ENCODE peak calls at places on chromosomes 3 and 15, in five cellular contexts. W is GM23248, M is HepG2, T is fibroblast of lung, H is cardiac muscle cell. Z is an unnamed sample.

GRCh38 chr3:69116897-69117296 is 5.5 kb downstream of the LMOD3 start:
- DNase-seq in H (no peak), T (no peak), M (no peak), W (no peak), Z (no peak)

GRCh38 chr3:99925584-99925983 is 107.9 kb downstream of the CMSS1 start:
- DNase-seq in H (peak), T (peak), M (no peak), W (peak), Z (no peak)

GRCh38 chr3:56693750-56694149 is 10.7 kb upstream of the TASOR start:
- DNase-seq in T (no peak), M (no peak), W (no peak), H (peak), Z (no peak)

GRCh38 chr3:98540346-98540745 is 8.6 kb downstream of the GPR15 start:
- DNase-seq in M (no peak), T (no peak), W (no peak), H (no peak), Z (no peak)

GRCh38 chr3:168996622-168997021 is 666.9 kb downstream of the MECOM start:
- DNase-seq in T (peak), W (no peak), M (peak), H (peak), Z (no peak)

GRCh38 chr3:170092907-170093306 is 55.1 kb downstream of the GPR160 start:
- DNase-seq in H (no peak), M (no peak), T (no peak), W (no peak), Z (no peak)

GRCh38 chr3:150635526-150635925 is 32.4 kb downstream of the SELENOT start:
- DNase-seq in W (no peak), H (peak), T (no peak), M (no peak), Z (no peak)

GRCh38 chr3:105523496-105523895 is 156.8 kb downstream of the ALCAM start:
- DNase-seq in T (peak), M (no peak), W (peak), H (peak), Z (no peak)

GRCh38 chr3:38314767-38315487 is 31.7 kb upstream of the XYLB start:
- DNase-seq in T (no peak), H (no peak), W (no peak), M (no peak), Z (no peak)

GRCh38 chr3:192818126-192818525 is 90.8 kb upstream of the FGF12 start:
- DNase-seq in M (no peak), H (no peak), W (peak), T (no peak), Z (no peak)

GRCh38 chr3:193134895-193135294 is 106.1 kb upstream of the PLAAT1 start:
- DNase-seq in H (peak), W (peak), M (no peak), T (peak), Z (no peak)

GRCh38 chr3:55636300-55637195 is 149.4 kb upstream of the WNT5A start:
- DNase-seq in W (no peak), H (no peak), M (no peak), T (no peak), Z (no peak)

GRCh38 chr15:80494311-80494710 is 90.1 kb downstream of the ARNT2 start:
- DNase-seq in M (peak), W (peak), T (peak), H (peak), Z (no peak)

GRCh38 chr3:141146979-141147470 is 84.6 kb upstream of the PXYLP1 start:
- DNase-seq in W (no peak), M (no peak), T (no peak), H (no peak), Z (no peak)

GRCh38 chr15:90019611-90020010 is 18.5 kb downstream of the ZNF710 start:
- DNase-seq in H (no peak), T (no peak), M (no peak), W (no peak), Z (no peak)

GRCh38 chr3:116566478-116566960 is 121.2 kb upstream of the LSAMP start:
- DNase-seq in W (no peak), M (no peak), H (no peak), T (no peak), Z (no peak)

GRCh38 chr3:157388976-157389375 is 47.7 kb upstream of the PTX3 start:
- DNase-seq in H (peak), M (no peak), W (peak), T (peak), Z (no peak)

GRCh38 chr3:119318871-119319270 is 24.7 kb downstream of the ARHGAP31 start:
- DNase-seq in M (no peak), H (peak), T (no peak), W (peak), Z (no peak)

GRCh38 chr3:71022552-71023335 is 560.8 kb downstream of the FOXP1 start:
- DNase-seq in H (peak), M (peak), T (peak), W (peak), Z (no peak)

GRCh38 chr3:31695280-31696008 is 162.7 kb downstream of the STT3B start:
- DNase-seq in M (no peak), W (peak), H (no peak), T (no peak), Z (no peak)

GRCh38 chr3:189714991-189715961 is 84.1 kb downstream of the TP63 start:
- DNase-seq in H (peak), M (no peak), W (peak), T (peak), Z (no peak)

GRCh38 chr3:171772427-171773056 is 37.7 kb downstream of the PLD1 start:
- DNase-seq in T (peak), H (peak), W (peak), M (peak), Z (no peak)

GRCh38 chr15:60006203-60006782 is 2.2 kb downstream of the FOXB1 start:
- DNase-seq in T (peak), M (no peak), H (peak), W (peak), Z (no peak)

GRCh38 chr3:158802399-158803023 is 657 bp downstream of the MFSD1 start:
- DNase-seq in H (no peak), M (no peak), T (no peak), W (peak), Z (no peak)

GRCh38 chr3:189944285-189945145 is 176.2 kb downstream of the P3H2 start:
- DNase-seq in T (no peak), M (no peak), W (no peak), H (no peak), Z (no peak)

GRCh38 chr3:25594007-25594502 is 70.7 kb downstream of the TOP2B start:
- DNase-seq in T (peak), M (peak), W (peak), H (peak), Z (no peak)

GRCh38 chr3:146554168-146554760 is 9.9 kb upstream of the PLSCR1 start:
- DNase-seq in M (no peak), T (peak), H (peak), W (peak), Z (no peak)

GRCh38 chr3:12232785-12233317 is 56.0 kb upstream of the PPARG start:
- DNase-seq in H (no peak), W (no peak), M (no peak), T (no peak), Z (no peak)

GRCh38 chr3:128567141-128567540 is 74.1 kb upstream of the GATA2 start:
- DNase-seq in H (no peak), T (no peak), M (no peak), W (no peak), Z (no peak)

DNA sequence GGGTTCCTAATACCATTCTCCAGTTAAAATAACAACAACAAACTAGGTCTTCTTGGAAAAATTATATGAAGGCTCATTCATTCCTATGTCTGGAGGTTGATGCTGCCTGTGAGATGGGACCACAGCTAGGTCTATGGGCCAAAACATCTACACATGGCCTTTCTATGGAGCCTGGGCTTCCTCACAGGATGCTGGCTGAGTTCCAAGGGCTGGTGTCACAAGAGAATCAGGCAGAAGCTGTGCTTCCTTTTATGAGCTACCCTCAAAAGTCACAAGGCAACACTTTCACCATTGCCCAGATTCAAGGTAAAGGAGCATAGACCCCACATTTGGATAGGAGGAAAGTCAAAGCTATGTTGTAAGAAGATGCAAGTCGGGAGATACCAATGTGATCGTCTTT is 4.6 kb upstream of the RTP2 start:
- DNase-seq in M (no peak), T (no peak), H (peak), W (peak), Z (no peak)
- H3K4me3 ChIP-seq in M (no peak), T (no peak), H (no peak), W (no peak), Z (no peak)

GRCh38 chr3:50163572-50163971 is 8.4 kb downstream of the SEMA3F start:
- DNase-seq in H (peak), W (no peak), T (no peak), M (no peak), Z (no peak)
- H3K27ac ChIP-seq in H (no peak), W (no peak), T (peak), M (no peak), Z (peak)

GRCh38 chr3:133894334-133895207 is 1.1 kb downstream of the RAB6B start:
- DNase-seq in W (peak), T (no peak), M (no peak), H (no peak), Z (no peak)
- H3K4me3 ChIP-seq in W (peak), T (no peak), M (no peak), H (peak), Z (peak)

DNA sequence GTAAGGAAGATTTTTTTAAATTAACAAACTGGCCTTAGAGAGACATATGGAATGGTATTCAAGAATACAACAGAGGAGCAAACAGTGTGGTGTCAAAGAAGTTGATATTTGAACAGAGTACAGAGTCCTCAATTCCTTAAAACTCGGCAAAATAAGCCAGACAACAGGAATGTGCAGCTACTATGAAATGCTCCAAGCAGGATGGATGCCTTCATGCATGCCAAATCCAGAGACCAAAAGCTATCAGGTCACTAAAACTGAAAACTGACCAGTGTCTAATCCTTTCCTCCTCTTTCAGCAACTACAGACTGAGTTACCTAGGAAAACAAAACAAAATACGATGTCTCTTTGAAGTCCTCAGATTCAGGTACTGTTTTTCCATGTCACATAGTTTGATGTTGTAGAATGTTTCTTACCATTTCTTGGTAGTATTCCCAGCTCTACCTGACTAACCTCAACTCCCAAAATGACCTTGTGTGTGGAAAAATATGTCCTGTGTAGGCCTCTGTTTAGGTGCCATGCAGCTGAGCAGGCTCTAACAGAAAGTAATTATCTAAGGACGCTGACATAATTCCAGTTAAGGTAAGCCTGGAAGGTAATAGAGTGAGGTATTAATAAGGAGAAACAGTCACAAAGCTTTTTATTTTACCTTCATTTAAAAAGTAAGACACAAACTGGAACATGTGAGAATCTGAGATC is 46.9 kb downstream of the TBL1XR1 start:
- DNase-seq in M (peak), W (peak), T (no peak), H (no peak), Z (no peak)
- H3K27ac ChIP-seq in M (peak), W (no peak), T (no peak), H (peak), Z (no peak)

GRCh38 chr3:52892290-52892624 is 5.1 kb downstream of the STIMATE start:
- DNase-seq in W (peak), H (no peak), T (no peak), M (no peak), Z (no peak)
- H3K4me3 ChIP-seq in W (peak), H (no peak), T (no peak), M (no peak), Z (peak)